ENCODE peak calls at places on chromosomes 5 and 9, in seven cellular contexts. I, G, P, X, H, T and K are unnamed samples.

GRCh38 chr9:127535834-127536233 is 76.2 kb upstream of the STXBP1 start:
- DNase-seq in I (no peak), G (no peak), P (no peak), X (no peak), H (no peak), T (no peak), K (no peak)

GRCh38 chr9:15641301-15641700 is 88.5 kb downstream of the CCDC171 start:
- DNase-seq in I (no peak), G (no peak), P (no peak), X (no peak), H (no peak), T (no peak), K (no peak)

GRCh38 chr5:59790399-59791130 is 103.0 kb downstream of the PDE4D start:
- DNase-seq in I (no peak), G (no peak), P (no peak), X (no peak), H (peak), T (no peak), K (no peak)

GRCh38 chr5:84425365-84425764 is 40.7 kb upstream of the EDIL3 start:
- DNase-seq in I (no peak), G (no peak), P (no peak), X (no peak), H (no peak), T (no peak), K (no peak)

GRCh38 chr5:143614831-143615230 is 197.1 kb upstream of the HMHB1 start:
- DNase-seq in I (no peak), G (no peak), P (no peak), X (no peak), H (no peak), T (no peak), K (no peak)

GRCh38 chr5:62779010-62779422 is 200.4 kb downstream of the LRRC70 start:
- DNase-seq in I (no peak), G (peak), P (peak), X (no peak), H (peak), T (peak), K (peak)

GRCh38 chr9:78191931-78192330 is 43.9 kb upstream of the CEP78 start:
- DNase-seq in I (no peak), G (no peak), P (no peak), X (no peak), H (no peak), T (no peak), K (no peak)

GRCh38 chr5:11904270-11904906 is at the start of gene CTNND2:
- DNase-seq in I (peak), G (no peak), P (no peak), X (no peak), H (peak), T (no peak), K (peak)

GRCh38 chr5:137342764-137343163 is 156.4 kb downstream of the SPOCK1 start:
- DNase-seq in I (no peak), G (no peak), P (no peak), X (no peak), H (no peak), T (no peak), K (no peak)

GRCh38 chr5:81105261-81105877 is 127.8 kb upstream of the CKMT2 start:
- DNase-seq in I (no peak), G (no peak), P (no peak), X (no peak), H (no peak), T (no peak), K (no peak)

GRCh38 chr5:146510528-146510927 is 5.5 kb downstream of the GPR151 start:
- DNase-seq in I (no peak), G (no peak), P (no peak), X (no peak), H (no peak), T (no peak), K (no peak)

GRCh38 chr9:109963079-109963478 is 183.1 kb downstream of the PALM2AKAP2 start:
- DNase-seq in I (no peak), G (no peak), P (no peak), X (no peak), H (no peak), T (no peak), K (no peak)

GRCh38 chr9:81771606-81772005 is 82.3 kb upstream of the TLE1 start:
- DNase-seq in I (no peak), G (no peak), P (no peak), X (no peak), H (no peak), T (no peak), K (peak)

DNA sequence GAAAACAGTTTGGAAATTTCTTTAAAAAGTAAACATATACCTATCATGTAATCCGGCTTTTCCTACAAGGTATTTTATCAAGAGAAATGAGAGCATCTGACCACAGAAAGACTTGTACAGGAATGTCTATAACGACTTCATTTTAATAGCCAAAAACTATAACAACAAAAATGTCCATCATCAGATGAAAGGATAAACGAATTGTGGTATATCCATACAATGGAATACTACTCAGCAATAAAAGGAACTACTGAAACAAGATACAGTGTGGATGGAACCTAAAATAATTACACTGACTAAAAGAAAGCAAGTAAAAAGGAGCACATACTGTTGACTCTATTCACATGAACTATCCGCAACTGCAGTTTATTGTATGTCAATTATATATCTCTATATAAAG is 1.4 kb upstream of the FTMT start:
- DNase-seq in I (no peak), G (no peak), P (no peak), X (no peak), H (no peak), T (no peak), K (no peak)
- TF ChIP-seq MAX in I (no peak), G (no peak), P (no peak), X (no peak), H (no peak), T (no peak), K (no peak)

DNA sequence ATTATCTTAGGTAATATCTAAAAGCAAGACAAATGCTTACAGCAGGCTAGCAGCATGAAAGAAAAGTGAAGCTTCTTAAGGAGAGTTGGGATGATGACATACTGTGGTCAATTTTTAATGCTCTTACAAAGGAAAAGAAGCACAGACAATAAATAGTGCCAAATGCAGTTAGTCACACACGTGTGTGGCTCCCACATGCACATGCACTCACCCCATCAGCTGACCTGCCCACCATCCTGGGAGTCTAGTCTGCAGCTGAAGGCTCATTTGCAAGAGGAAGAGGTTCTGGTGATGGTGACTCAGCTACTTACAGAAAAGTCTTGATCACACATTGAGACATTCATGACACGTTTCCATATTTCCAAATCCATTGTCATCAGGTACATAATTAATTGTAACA is 129.3 kb downstream of the MRPL36 start:
- DNase-seq in I (no peak), G (no peak), P (no peak), X (no peak), H (no peak), T (no peak), K (no peak)
- TF ChIP-seq RAD21 in I (no peak), G (no peak), P (no peak), X (no peak), H (no peak), T (no peak), K (no peak)

GRCh38 chr5:179624841-179625271 is 1.4 kb upstream of the HNRNPH1 start:
- DNase-seq in I (no peak), G (no peak), P (no peak), X (no peak), H (no peak), T (no peak), K (no peak)
- TF ChIP-seq MAX in I (no peak), G (no peak), P (no peak), X (no peak), H (no peak), T (no peak), K (no peak)

DNA sequence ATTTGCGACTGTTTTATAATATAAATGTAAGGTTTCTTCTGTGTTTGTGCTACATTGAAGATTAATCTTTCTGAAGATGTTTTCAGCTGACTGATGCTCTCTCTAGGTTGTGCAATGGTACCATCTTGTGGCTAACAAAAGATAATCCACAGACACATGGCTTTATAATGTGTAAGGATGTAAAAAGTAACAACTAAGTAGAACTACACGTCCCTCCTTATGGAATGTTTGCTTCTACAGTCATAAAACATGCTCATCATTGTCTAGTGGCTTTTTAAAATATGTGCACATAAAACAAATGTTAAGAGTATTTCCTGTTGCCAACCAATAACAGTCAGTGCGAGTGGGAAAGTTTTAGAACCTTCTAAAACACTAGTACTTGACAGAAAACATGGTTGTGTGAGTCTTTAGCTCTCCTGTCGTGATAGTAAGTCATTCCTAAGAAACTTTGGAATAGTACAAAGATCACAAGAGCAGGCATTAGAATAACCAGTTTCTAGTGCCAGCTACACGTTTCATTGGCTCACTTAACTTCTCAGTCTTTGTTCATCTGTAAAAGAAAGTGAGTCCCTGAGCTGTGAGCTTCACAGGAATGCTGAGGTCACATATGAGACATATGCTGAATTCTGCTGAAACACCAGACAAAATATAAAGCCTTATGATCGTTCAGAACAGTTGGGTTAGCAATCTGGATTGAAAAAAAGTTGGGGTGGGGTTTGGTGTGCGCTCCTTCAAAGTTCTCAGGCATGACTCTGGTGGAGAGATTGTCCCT is 75.7 kb upstream of the GLIS3 start:
- DNase-seq in I (no peak), G (no peak), P (no peak), X (no peak), H (peak), T (peak), K (peak)
- TF ChIP-seq RAD21 in I (peak), G (no peak), P (peak), X (peak), H (peak), T (peak), K (peak)

GRCh38 chr5:149391524-149391923 is 12.4 kb upstream of the IL17B start:
- DNase-seq in I (no peak), G (no peak), P (no peak), X (no peak), H (no peak), T (no peak), K (no peak)
- TF ChIP-seq MAX in I (no peak), G (no peak), P (no peak), X (no peak), H (no peak), T (no peak), K (no peak)

DNA sequence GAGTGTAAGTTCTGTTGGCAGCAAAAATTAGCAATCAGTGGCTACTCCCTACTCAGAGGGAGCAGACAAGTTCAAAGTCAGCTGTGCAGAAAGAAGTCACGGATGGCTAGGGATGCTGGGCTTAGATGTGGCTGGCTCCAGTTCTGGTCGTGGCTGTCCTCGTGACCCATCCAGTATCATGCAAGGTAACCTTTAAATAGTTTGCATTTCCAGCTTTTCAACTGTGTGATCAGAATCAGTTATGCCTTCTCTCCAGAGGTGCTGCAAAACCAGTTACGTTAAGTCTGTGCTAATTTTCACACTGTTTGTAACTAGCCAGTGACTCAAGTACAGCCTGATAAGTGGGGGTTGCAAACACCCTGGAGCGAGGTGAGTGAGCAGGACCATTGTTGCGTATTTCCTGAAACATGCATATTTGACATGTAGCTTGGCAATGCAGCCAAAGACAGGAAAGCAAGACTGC is 302.4 kb downstream of the ATPSCKMT start:
- DNase-seq in I (no peak), G (no peak), P (no peak), X (peak), H (no peak), T (no peak), K (no peak)
- TF ChIP-seq RAD21 in I (no peak), G (no peak), P (no peak), X (no peak), H (no peak), T (no peak), K (no peak)

GRCh38 chr5:151223447-151224264 is at the start of gene CCDC69:
- DNase-seq in I (peak), G (peak), P (peak), X (no peak), H (peak), T (peak), K (peak)

GRCh38 chr5:151221574-151221973 is 2.3 kb downstream of the CCDC69 start:
- DNase-seq in I (no peak), G (no peak), P (peak), X (no peak), H (no peak), T (no peak), K (no peak)

GRCh38 chr5:151224372-151224771 is 480 bp upstream of the CCDC69 start:
- DNase-seq in I (no peak), G (no peak), P (no peak), X (no peak), H (no peak), T (no peak), K (no peak)

GRCh38 chr5:151222769-151223446 is 984 bp downstream of the CCDC69 start:
- DNase-seq in I (peak), G (no peak), P (peak), X (no peak), H (peak), T (no peak), K (no peak)

GRCh38 chr5:151222054-151222768 is 1.7 kb downstream of the CCDC69 start:
- DNase-seq in I (no peak), G (no peak), P (no peak), X (no peak), H (no peak), T (no peak), K (no peak)
- TF ChIP-seq MAX in I (no peak), G (no peak), P (no peak), X (no peak), H (no peak), T (no peak), K (no peak)